ENCODE peak calls at places on chromosome 1, in seven cellular contexts. D is lung, N is body of pancreas, I is psoas muscle, M is heart right ventricle, W is OCI-LY7, V is upper lobe of right lung. P is an unnamed sample. For H3K4me1, the result is how much of the 10 kb centered on the place peaks cover.

GRCh38 chr1:18734001-18734400 is 103.4 kb downstream of the PAX7 start:
- DNase-seq in D (no peak), N (no peak), I (no peak), M (no peak), W (no peak), V (no peak), P (no peak)

GRCh38 chr1:192967901-192968300 is 91.3 kb downstream of the UCHL5 start:
- DNase-seq in D (no peak), N (no peak), I (no peak), M (no peak), W (no peak), V (no peak), P (no peak)

GRCh38 chr1:38997034-38997900 is 6.2 kb downstream of the AKIRIN1 start:
- DNase-seq in D (no peak), N (no peak), I (no peak), M (no peak), W (no peak), V (no peak), P (no peak)

GRCh38 chr1:43271186-43272118 is 1.7 kb downstream of the TMEM125 start:
- DNase-seq in D (peak), N (peak), I (no peak), M (no peak), W (no peak), V (peak), P (no peak)

GRCh38 chr1:39673215-39673614 is 1.3 kb upstream of the NT5C1A start:
- DNase-seq in D (no peak), N (no peak), I (no peak), M (no peak), W (no peak), V (no peak), P (no peak)

GRCh38 chr1:63917571-63918394 is 144.0 kb downstream of the ROR1 start:
- DNase-seq in D (no peak), N (no peak), I (no peak), M (no peak), W (peak), V (no peak), P (no peak)

GRCh38 chr1:50497007-50497406 is 73.8 kb upstream of the DMRTA2 start:
- DNase-seq in D (no peak), N (no peak), I (no peak), M (no peak), W (peak), V (no peak), P (no peak)

GRCh38 chr1:103273106-103273505 is 164.8 kb upstream of the COL11A1 start:
- DNase-seq in D (no peak), N (no peak), I (no peak), M (no peak), W (no peak), V (no peak), P (no peak)

GRCh38 chr1:19689131-19689757 is 24.6 kb downstream of the HTR6 start:
- DNase-seq in D (no peak), N (no peak), I (no peak), M (no peak), W (no peak), V (no peak), P (no peak)

GRCh38 chr1:27343639-27344025 is 1.8 kb downstream of the SYTL1 start:
- DNase-seq in D (no peak), N (no peak), I (no peak), M (no peak), W (peak), V (no peak), P (no peak)

GRCh38 chr1:205046870-205047269 is 3.9 kb downstream of the CNTN2 start:
- DNase-seq in D (no peak), N (no peak), I (no peak), M (no peak), W (no peak), V (no peak), P (no peak)

GRCh38 chr1:167516404-167517388 is 1.6 kb downstream of the CD247 start:
- DNase-seq in D (no peak), N (no peak), I (no peak), M (no peak), W (no peak), V (no peak), P (no peak)

GRCh38 chr1:192604979-192605620 is 29.5 kb downstream of the RGS1 start:
- DNase-seq in D (no peak), N (no peak), I (no peak), M (no peak), W (peak), V (no peak), P (no peak)

GRCh38 chr1:162389021-162389818 is 7.7 kb downstream of the C1orf226 start:
- DNase-seq in D (no peak), N (no peak), I (no peak), M (no peak), W (no peak), V (no peak), P (no peak)

GRCh38 chr1:174112489-174113162 is 46.7 kb upstream of the RABGAP1L start:
- DNase-seq in D (no peak), N (no peak), I (no peak), M (no peak), W (no peak), V (no peak), P (no peak)

GRCh38 chr1:218754477-218754876 is 409.3 kb downstream of the TGFB2 start:
- DNase-seq in D (no peak), N (no peak), I (no peak), M (no peak), W (no peak), V (no peak), P (no peak)

GRCh38 chr1:211723273-211723672 is 47.9 kb upstream of the NEK2 start:
- DNase-seq in D (no peak), N (no peak), I (no peak), M (no peak), W (no peak), V (no peak), P (no peak)

GRCh38 chr1:226563666-226564065 is 15.1 kb downstream of the STUM start:
- DNase-seq in D (no peak), N (no peak), I (no peak), M (no peak), W (no peak), V (peak), P (no peak)

GRCh38 chr1:204426035-204426436 is 14.4 kb upstream of the PPP1R15B start:
- DNase-seq in D (no peak), N (no peak), I (no peak), M (no peak), W (no peak), V (no peak), P (peak)

DNA sequence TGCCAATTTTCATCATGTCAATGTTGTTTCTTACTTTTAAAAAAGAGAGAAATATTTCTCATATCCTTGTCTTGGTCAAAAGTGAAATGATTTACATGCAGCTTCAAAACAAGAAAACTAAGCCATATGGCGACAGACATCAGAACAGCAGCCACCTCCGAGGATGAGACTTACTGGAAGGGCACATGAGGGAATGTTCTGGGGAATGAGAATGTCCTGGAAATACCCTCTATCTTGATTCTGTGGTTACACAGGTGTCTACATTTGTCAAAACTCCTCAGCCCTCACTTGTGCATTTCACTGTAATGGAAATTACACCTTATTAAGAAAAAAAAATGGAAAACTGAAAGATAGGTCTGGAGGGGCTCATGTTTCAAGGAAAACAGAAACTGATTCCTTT is 14.2 kb upstream of the ECE1 start:
- DNase-seq in D (no peak), N (no peak), I (no peak), M (no peak), W (no peak), V (no peak), P (no peak)
- H3K4me1 ChIP-seq in D (under half), N (half or more), I (under half), M (half or more), W (under half), V (under half), P (under half)

GRCh38 chr1:24960071-24960801 is 30.2 kb upstream of the RUNX3 start:
- DNase-seq in D (no peak), N (no peak), I (peak), M (no peak), W (no peak), V (no peak), P (no peak)
- H3K27ac ChIP-seq in D (no peak), N (no peak), I (no peak), M (no peak), W (no peak), V (no peak), P (no peak)

GRCh38 chr1:235203428-235203827 is 42.4 kb upstream of the RBM34 start:
- DNase-seq in D (no peak), N (no peak), I (no peak), M (no peak), W (no peak), V (no peak), P (no peak)
- TF ChIP-seq CTCF in D (no peak), N (no peak), I (no peak), M (no peak), W (no peak), V (no peak), P (no peak)

GRCh38 chr1:67710417-67710816 is 25.4 kb downstream of the GADD45A start:
- DNase-seq in D (no peak), N (peak), I (no peak), M (peak), W (no peak), V (no peak), P (no peak)
- H3K4me1 ChIP-seq in D (under half), N (under half), I (under half), M (half or more), W (under half), V (under half), P (under half)

GRCh38 chr1:228151526-228151925 is 1.8 kb downstream of the GJC2 start:
- DNase-seq in D (no peak), N (no peak), I (peak), M (no peak), W (no peak), V (no peak), P (peak)
- H3K27ac ChIP-seq in D (no peak), N (no peak), I (no peak), M (peak), W (no peak), V (peak), P (peak)

GRCh38 chr1:2277741-2278488 is 49.8 kb downstream of the SKI start:
- DNase-seq in D (no peak), N (no peak), I (peak), M (no peak), W (no peak), V (peak), P (no peak)

GRCh38 chr1:2274231-2274967 is 46.3 kb downstream of the SKI start:
- DNase-seq in D (no peak), N (no peak), I (peak), M (no peak), W (no peak), V (no peak), P (peak)

GRCh38 chr1:2274968-2275475 is 46.9 kb downstream of the SKI start:
- DNase-seq in D (no peak), N (no peak), I (peak), M (no peak), W (no peak), V (no peak), P (no peak)

GRCh38 chr1:2276803-2277580 is 48.9 kb downstream of the SKI start:
- DNase-seq in D (no peak), N (no peak), I (peak), M (no peak), W (no peak), V (no peak), P (no peak)

GRCh38 chr1:2275796-2276536 is 47.8 kb downstream of the SKI start:
- DNase-seq in D (peak), N (no peak), I (peak), M (no peak), W (peak), V (peak), P (peak)
- TF ChIP-seq CTCF in D (no peak), N (no peak), I (no peak), M (no peak), W (no peak), V (no peak), P (no peak)

GRCh38 chr1:201881617-201882016 is 7.1 kb upstream of the SHISA4 start:
- DNase-seq in D (no peak), N (no peak), I (no peak), M (no peak), W (no peak), V (no peak), P (no peak)

GRCh38 chr1:201880928-201881571 is 7.6 kb upstream of the SHISA4 start:
- DNase-seq in D (no peak), N (no peak), I (no peak), M (no peak), W (no peak), V (no peak), P (no peak)

GRCh38 chr1:201883786-201884185 is 4.9 kb upstream of the SHISA4 start:
- DNase-seq in D (no peak), N (peak), I (peak), M (peak), W (no peak), V (no peak), P (peak)

GRCh38 chr1:201883266-201883665 is 5.4 kb upstream of the SHISA4 start:
- DNase-seq in D (no peak), N (no peak), I (no peak), M (no peak), W (no peak), V (no peak), P (peak)

GRCh38 chr1:201882665-201883132 is 6.0 kb upstream of the SHISA4 start:
- DNase-seq in D (no peak), N (peak), I (peak), M (no peak), W (peak), V (no peak), P (peak)
- H3K4me1 ChIP-seq in D (under half), N (under half), I (half or more), M (half or more), W (under half), V (under half), P (under half)

GRCh38 chr1:53889304-53890298 is at the start of gene YIPF1:
- DNase-seq in D (peak), N (peak), I (peak), M (peak), W (peak), V (peak), P (peak)
- H3K27ac ChIP-seq in D (peak), N (peak), I (peak), M (peak), W (no peak), V (peak), P (peak)

GRCh38 chr1:16184557-16185303 is 27.7 kb downstream of the ARHGEF19 start:
- DNase-seq in D (no peak), N (no peak), I (no peak), M (no peak), W (no peak), V (peak), P (no peak)
- TF ChIP-seq CTCF in D (no peak), N (no peak), I (no peak), M (no peak), W (no peak), V (no peak), P (no peak)

GRCh38 chr1:115429242-115429641 is 91.2 kb upstream of the NGF start:
- DNase-seq in D (no peak), N (no peak), I (no peak), M (no peak), W (no peak), V (no peak), P (no peak)
- H3K4me1 ChIP-seq in D (under half), N (under half), I (under half), M (under half), W (under half), V (under half), P (under half)

P was measured in uterus.